ENCODE peak calls at places on chromosomes 4 and X, in seven cellular contexts. One of them, this sample, is unnamed.
A peak's percentile ranks its signal among the peaks of the same experiment; 100 is the strongest.

GRCh38 chr4:6526696-6527095 is 48.3 kb upstream of the MAN2B2 start:
- DNase-seq in HCT116: no peak
- DNase-seq in K562: no peak
- DNase-seq in HepG2: no peak
- DNase-seq in SK-N-SH: no peak
- DNase-seq in GM12878: no peak
- DNase-seq in H1: no peak
- DNase-seq in this sample: peak; percentile 23

GRCh38 chr4:161252520-161253141 is 911.2 kb downstream of the FSTL5 start:
- DNase-seq in HepG2: peak; percentile 23
- DNase-seq in K562: peak; percentile 1
- DNase-seq in GM12878: peak; percentile 15
- DNase-seq in HCT116: peak; percentile 28
- DNase-seq in SK-N-SH: no peak
- DNase-seq in H1: no peak
- DNase-seq in this sample: no peak

GRCh38 chrX:106959897-106960296 is 39.7 kb downstream of the CLDN2 start:
- DNase-seq in GM12878: no peak
- DNase-seq in SK-N-SH: no peak
- DNase-seq in H1: no peak
- DNase-seq in HCT116: no peak
- DNase-seq in K562: no peak
- DNase-seq in HepG2: peak; percentile 59
- DNase-seq in this sample: peak; percentile 15

GRCh38 chr4:173498023-173498422 is 32.0 kb downstream of the HAND2 start:
- DNase-seq in HepG2: no peak
- DNase-seq in H1: no peak
- DNase-seq in HCT116: no peak
- DNase-seq in K562: no peak
- DNase-seq in SK-N-SH: no peak
- DNase-seq in GM12878: no peak
- DNase-seq in this sample: no peak

GRCh38 chrX:107629533-107629909 is 1.2 kb downstream of the PRPS1 start:
- DNase-seq in HCT116: no peak
- DNase-seq in H1: no peak
- DNase-seq in SK-N-SH: peak; percentile 25
- DNase-seq in GM12878: no peak
- DNase-seq in K562: peak; percentile 43
- DNase-seq in HepG2: peak; percentile 6
- DNase-seq in this sample: no peak

GRCh38 chrX:3811331-3812311 is 98.2 kb upstream of the PRKX start:
- DNase-seq in SK-N-SH: peak; percentile 35
- DNase-seq in HepG2: peak; percentile 16
- DNase-seq in K562: peak; percentile 53
- DNase-seq in HCT116: peak; percentile 6
- DNase-seq in H1: no peak
- DNase-seq in GM12878: peak; percentile 84
- DNase-seq in this sample: no peak

GRCh38 chr4:99506781-99507180 is 4.0 kb upstream of the C4orf17 start:
- DNase-seq in HepG2: no peak
- DNase-seq in HCT116: no peak
- DNase-seq in K562: no peak
- DNase-seq in GM12878: no peak
- DNase-seq in H1: no peak
- DNase-seq in SK-N-SH: no peak
- DNase-seq in this sample: no peak

GRCh38 chr4:16225139-16225538 is 1.1 kb downstream of the TAPT1 start:
- DNase-seq in HepG2: no peak
- DNase-seq in HCT116: no peak
- DNase-seq in H1: no peak
- DNase-seq in SK-N-SH: no peak
- DNase-seq in GM12878: no peak
- DNase-seq in K562: no peak
- DNase-seq in this sample: no peak

GRCh38 chrX:26050099-26050498 is 88.0 kb upstream of the MAGEB18 start:
- DNase-seq in GM12878: no peak
- DNase-seq in H1: no peak
- DNase-seq in HepG2: no peak
- DNase-seq in HCT116: no peak
- DNase-seq in K562: no peak
- DNase-seq in SK-N-SH: no peak
- DNase-seq in this sample: no peak

GRCh38 chr4:145048817-145049216 is 49.2 kb downstream of the ANAPC10 start:
- DNase-seq in H1: no peak
- DNase-seq in SK-N-SH: no peak
- DNase-seq in HCT116: no peak
- DNase-seq in HepG2: no peak
- DNase-seq in GM12878: no peak
- DNase-seq in K562: no peak
- DNase-seq in this sample: no peak

GRCh38 chrX:375181-376036 is 11.3 kb downstream of the PPP2R3B start:
- DNase-seq in K562: no peak
- DNase-seq in HCT116: no peak
- DNase-seq in H1: no peak
- DNase-seq in GM12878: no peak
- DNase-seq in SK-N-SH: no peak
- DNase-seq in HepG2: no peak
- DNase-seq in this sample: no peak

GRCh38 chr4:74608151-74608949 is 163.4 kb downstream of the AREG start:
- DNase-seq in HCT116: no peak
- DNase-seq in H1: no peak
- DNase-seq in SK-N-SH: no peak
- DNase-seq in K562: peak; percentile 10
- DNase-seq in HepG2: no peak
- DNase-seq in GM12878: no peak
- DNase-seq in this sample: no peak

GRCh38 chr4:177948853-177949252 is 506.6 kb upstream of the AGA start:
- DNase-seq in SK-N-SH: no peak
- DNase-seq in H1: no peak
- DNase-seq in GM12878: no peak
- DNase-seq in K562: no peak
- DNase-seq in HCT116: no peak
- DNase-seq in HepG2: no peak
- DNase-seq in this sample: no peak

GRCh38 chr4:104571341-104571740 is 76.6 kb upstream of the CXXC4 start:
- DNase-seq in SK-N-SH: no peak
- DNase-seq in HepG2: no peak
- DNase-seq in GM12878: no peak
- DNase-seq in HCT116: no peak
- DNase-seq in K562: no peak
- DNase-seq in H1: peak; percentile 23
- DNase-seq in this sample: peak; percentile 15

GRCh38 chr4:142095886-142096605 is 459.7 kb downstream of the IL15 start:
- DNase-seq in HepG2: no peak
- DNase-seq in HCT116: peak; percentile 90
- DNase-seq in SK-N-SH: no peak
- DNase-seq in GM12878: no peak
- DNase-seq in H1: no peak
- DNase-seq in K562: no peak
- DNase-seq in this sample: no peak

GRCh38 chr4:3709061-3709845 is 56.9 kb upstream of the ADRA2C start:
- DNase-seq in HepG2: no peak
- DNase-seq in HCT116: no peak
- DNase-seq in SK-N-SH: no peak
- DNase-seq in H1: no peak
- DNase-seq in K562: no peak
- DNase-seq in GM12878: no peak
- DNase-seq in this sample: no peak

GRCh38 chr4:166174717-166175510 is 301.9 kb downstream of the TLL1 start:
- DNase-seq in HepG2: no peak
- DNase-seq in HCT116: no peak
- DNase-seq in SK-N-SH: no peak
- DNase-seq in K562: no peak
- DNase-seq in H1: no peak
- DNase-seq in GM12878: no peak
- DNase-seq in this sample: no peak

GRCh38 chr4:8383451-8384160 is 56.9 kb downstream of the ACOX3 start:
- DNase-seq in HepG2: no peak
- DNase-seq in SK-N-SH: no peak
- DNase-seq in K562: no peak
- DNase-seq in GM12878: no peak
- DNase-seq in HCT116: no peak
- DNase-seq in H1: no peak
- DNase-seq in this sample: no peak

GRCh38 chrX:110280954-110281353 is 36.9 kb downstream of the AMMECR1 start:
- DNase-seq in HCT116: no peak
- DNase-seq in HepG2: no peak
- DNase-seq in H1: no peak
- DNase-seq in GM12878: no peak
- DNase-seq in SK-N-SH: no peak
- DNase-seq in K562: no peak
- DNase-seq in this sample: no peak

GRCh38 chrX:55919367-55920221 is 202.0 kb downstream of the RRAGB start:
- DNase-seq in SK-N-SH: no peak
- DNase-seq in HCT116: no peak
- DNase-seq in H1: no peak
- DNase-seq in K562: no peak
- DNase-seq in GM12878: peak; percentile 85
- DNase-seq in HepG2: no peak
- DNase-seq in this sample: no peak

GRCh38 chr4:107442538-107443083 is 277.4 kb downstream of the PAPSS1 start:
- DNase-seq in HCT116: no peak
- DNase-seq in GM12878: no peak
- DNase-seq in HepG2: no peak
- DNase-seq in K562: no peak
- DNase-seq in SK-N-SH: no peak
- DNase-seq in H1: no peak
- DNase-seq in this sample: no peak

GRCh38 chr4:47525154-47525819 is 40.2 kb downstream of the ATP10D start:
- DNase-seq in HepG2: no peak
- DNase-seq in H1: no peak
- DNase-seq in SK-N-SH: no peak
- DNase-seq in HCT116: peak; percentile 21
- DNase-seq in K562: no peak
- DNase-seq in GM12878: no peak
- DNase-seq in this sample: no peak

GRCh38 chrX:68941385-68941952 is 112.6 kb downstream of the EFNB1 start:
- DNase-seq in H1: no peak
- DNase-seq in GM12878: no peak
- DNase-seq in HCT116: no peak
- DNase-seq in K562: no peak
- DNase-seq in HepG2: no peak
- DNase-seq in SK-N-SH: no peak
- DNase-seq in this sample: no peak

GRCh38 chr4:155666701-155667537 is at the start of gene GUCY1A1:
- DNase-seq in K562: no peak
- DNase-seq in SK-N-SH: peak; percentile 75
- DNase-seq in GM12878: no peak
- DNase-seq in H1: no peak
- DNase-seq in HCT116: no peak
- DNase-seq in HepG2: no peak
- DNase-seq in this sample: no peak

GRCh38 chr4:2694691-2695090 is 61.4 kb downstream of the TNIP2 start:
- DNase-seq in SK-N-SH: no peak
- DNase-seq in HCT116: no peak
- DNase-seq in H1: no peak
- DNase-seq in HepG2: no peak
- DNase-seq in GM12878: no peak
- DNase-seq in K562: no peak
- DNase-seq in this sample: no peak

GRCh38 chrX:97563531-97564133 is 679.9 kb downstream of the RPA4 start:
- DNase-seq in H1: no peak
- DNase-seq in K562: no peak
- DNase-seq in GM12878: peak; percentile 66
- DNase-seq in SK-N-SH: no peak
- DNase-seq in HepG2: peak; percentile 9
- DNase-seq in HCT116: no peak
- DNase-seq in this sample: no peak

GRCh38 chr4:71553605-71554004 is 214.8 kb downstream of the SLC4A4 start:
- DNase-seq in HCT116: peak; percentile 10
- DNase-seq in GM12878: no peak
- DNase-seq in HepG2: no peak
- DNase-seq in H1: no peak
- DNase-seq in SK-N-SH: peak; percentile 0
- DNase-seq in K562: peak; percentile 9
- DNase-seq in this sample: no peak

DNA sequence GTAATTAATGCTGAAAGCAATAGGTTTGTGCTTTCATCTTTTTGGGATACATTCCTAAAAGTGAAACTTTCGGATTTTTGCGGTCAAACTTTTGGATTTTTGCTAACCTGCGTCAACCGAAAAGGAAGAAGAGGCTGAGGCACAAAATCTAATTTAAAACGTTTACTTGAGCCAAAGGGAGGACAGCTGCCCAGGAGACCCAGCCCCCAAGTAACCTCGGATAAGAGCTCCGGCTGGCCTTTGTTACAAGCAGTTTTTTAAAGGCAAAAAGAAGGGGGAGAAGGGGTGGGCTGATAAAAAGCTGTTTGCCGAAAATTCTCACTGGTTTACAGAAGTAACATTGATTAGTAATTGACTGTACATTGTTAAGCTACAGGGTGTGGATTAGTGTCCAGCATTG is 59.3 kb upstream of the USP9X start:
- DNase-seq in K562: peak; percentile 42
- DNase-seq in HepG2: no peak
- DNase-seq in HCT116: no peak
- DNase-seq in SK-N-SH: no peak
- DNase-seq in GM12878: no peak
- DNase-seq in H1: no peak
- DNase-seq in this sample: no peak
- TF ChIP-seq YY1 in K562: no peak
- TF ChIP-seq YY1 in HepG2: no peak
- TF ChIP-seq YY1 in HCT116: no peak
- TF ChIP-seq YY1 in SK-N-SH: no peak
- TF ChIP-seq YY1 in GM12878: no peak
- TF ChIP-seq YY1 in H1: no peak
- TF ChIP-seq YY1 in this sample: no peak

DNA sequence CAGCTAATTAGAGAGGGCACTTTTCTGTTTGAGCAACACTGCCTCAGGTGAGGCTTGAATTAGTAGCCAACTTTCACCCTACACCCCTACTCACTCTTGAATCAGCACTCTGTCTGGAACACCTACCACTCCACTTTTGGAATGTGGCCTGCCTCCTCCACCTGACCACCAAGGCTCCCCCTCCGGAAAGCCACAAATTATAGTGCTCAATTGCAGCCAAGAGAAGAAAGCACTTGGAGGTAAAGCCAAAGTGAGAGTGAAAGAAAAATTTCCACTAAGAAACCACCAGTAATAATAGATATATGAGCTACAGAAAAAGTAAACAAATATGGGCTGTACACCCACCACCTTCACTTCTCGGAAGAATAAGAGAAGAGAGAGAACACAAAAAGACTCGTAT is 41.1 kb downstream of the PPP3CA start:
- DNase-seq in K562: no peak
- DNase-seq in SK-N-SH: no peak
- DNase-seq in GM12878: no peak
- DNase-seq in HCT116: no peak
- DNase-seq in HepG2: no peak
- DNase-seq in H1: no peak
- DNase-seq in this sample: no peak
- H3K4me1 ChIP-seq in K562: no peaks in the 10 kb centered on the region
- H3K4me1 ChIP-seq in SK-N-SH: peaks cover 3% of the 10 kb centered on the region
- H3K4me1 ChIP-seq in GM12878: peaks cover 22% of the 10 kb centered on the region
- H3K4me1 ChIP-seq in HCT116: peaks cover 37% of the 10 kb centered on the region
- H3K4me1 ChIP-seq in HepG2: peaks cover 9% of the 10 kb centered on the region
- H3K4me1 ChIP-seq in H1: peaks cover 8% of the 10 kb centered on the region
- H3K4me1 ChIP-seq in this sample: no peaks in the 10 kb centered on the region

GRCh38 chr4:1234296-1234695 is 14.6 kb downstream of the CTBP1 start:
- DNase-seq in HepG2: no peak
- DNase-seq in GM12878: no peak
- DNase-seq in SK-N-SH: peak; percentile 63
- DNase-seq in HCT116: no peak
- DNase-seq in K562: no peak
- DNase-seq in H1: no peak
- DNase-seq in this sample: no peak
- H3K36me3 ChIP-seq in HepG2: peaks cover 26% of the 10 kb centered on the region
- H3K36me3 ChIP-seq in GM12878: peaks cover 39% of the 10 kb centered on the region
- H3K36me3 ChIP-seq in SK-N-SH: peaks cover 84% of the 10 kb centered on the region
- H3K36me3 ChIP-seq in HCT116: peaks cover 34% of the 10 kb centered on the region
- H3K36me3 ChIP-seq in K562: peaks cover 91% of the 10 kb centered on the region
- H3K36me3 ChIP-seq in H1: peaks cover 4% of the 10 kb centered on the region
- H3K36me3 ChIP-seq in this sample: peaks cover 96% of the 10 kb centered on the region

GRCh38 chrX:119411959-119412358 is 12.8 kb downstream of the SLC25A43 start:
- DNase-seq in HepG2: no peak
- DNase-seq in SK-N-SH: no peak
- DNase-seq in HCT116: no peak
- DNase-seq in GM12878: no peak
- DNase-seq in H1: no peak
- DNase-seq in K562: peak; percentile 55
- DNase-seq in this sample: no peak
- TF ChIP-seq YY1 in HepG2: no peak
- TF ChIP-seq YY1 in SK-N-SH: no peak
- TF ChIP-seq YY1 in HCT116: no peak
- TF ChIP-seq YY1 in GM12878: no peak
- TF ChIP-seq YY1 in H1: no peak
- TF ChIP-seq YY1 in K562: no peak
- TF ChIP-seq YY1 in this sample: no peak